ENCODE peak calls at places on chromosomes 4 and X, in five cellular contexts. Z is endothelial cell of umbilical vein, X is neural progenitor cell, R is IMR-90, L is fibroblast of lung. O is an unnamed sample.
A peak's percentile ranks its signal among the peaks of the same experiment; 100 is the strongest.

GRCh38 chr4:127868196-127868595 is 12.5 kb upstream of the PLK4 start:
- DNase-seq in Z (no peak), X (no peak), R (peak; percentile 55), L (no peak), O (no peak)

GRCh38 chr4:59647011-59647410 is 1553.1 kb upstream of the ADGRL3 start:
- DNase-seq in Z (no peak), X (no peak), R (no peak), L (no peak), O (no peak)

GRCh38 chrX:101659601-101660063 is at the start of gene ARMCX2:
- DNase-seq in Z (peak; percentile 61), X (peak; percentile 64), R (peak; percentile 69), L (peak; percentile 71), O (no peak)

GRCh38 chrX:150253946-150254615 is 109.0 kb upstream of the MAMLD1 start:
- DNase-seq in Z (no peak), X (no peak), R (no peak), L (no peak), O (no peak)

GRCh38 chr4:155489261-155489660 is 112.5 kb upstream of the MAP9 start:
- DNase-seq in Z (no peak), X (no peak), R (peak; percentile 13), L (no peak), O (no peak)

GRCh38 chrX:50644496-50644895 is 169.5 kb downstream of the SHROOM4 start:
- DNase-seq in Z (no peak), X (no peak), R (no peak), L (no peak), O (no peak)

GRCh38 chr4:8281519-8282133 is 12.1 kb downstream of the HTRA3 start:
- DNase-seq in Z (no peak), X (no peak), R (peak; percentile 74), L (peak; percentile 96), O (no peak)

GRCh38 chrX:115226929-115227328 is 7.0 kb downstream of the LRCH2 start:
- DNase-seq in Z (peak; percentile 17), X (peak; percentile 69), R (peak; percentile 28), L (peak; percentile 38), O (peak; percentile 71)

GRCh38 chrX:86133761-86134160 is 14.5 kb upstream of the DACH2 start:
- DNase-seq in Z (peak; percentile 4), X (no peak), R (peak; percentile 34), L (peak; percentile 43), O (peak; percentile 67)

GRCh38 chrX:138754861-138755260 is 43.3 kb upstream of the FGF13 start:
- DNase-seq in Z (no peak), X (no peak), R (no peak), L (no peak), O (no peak)

GRCh38 chr4:183571350-183572076 is 66.7 kb downstream of the ING2 start:
- DNase-seq in Z (no peak), X (no peak), R (peak; percentile 52), L (peak; percentile 54), O (no peak)

DNA sequence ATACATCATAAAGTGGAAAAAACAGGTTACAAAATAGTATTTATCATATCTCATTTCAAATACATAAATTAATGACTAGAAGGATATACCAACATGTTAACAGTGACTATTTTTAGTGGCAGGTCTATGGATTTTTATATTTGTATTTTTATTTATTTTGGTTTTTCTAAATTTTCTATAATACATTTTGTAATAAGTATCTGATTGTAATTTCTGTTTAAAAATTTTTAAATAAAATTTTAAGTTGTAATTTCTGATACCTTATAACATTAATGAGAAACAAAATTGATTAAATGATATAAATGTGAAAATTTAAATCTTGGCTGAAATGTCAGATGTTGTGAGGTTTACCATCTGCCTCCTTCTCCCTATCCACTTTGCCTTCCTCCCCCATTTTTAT is 2.5 kb downstream of the NONO start:
- DNase-seq in Z (no peak), X (no peak), R (no peak), L (no peak), O (no peak)
- H4K20me1 ChIP-seq in Z (peaks cover 3% of the 10 kb centered on the region), X (peaks cover 70% of the 10 kb centered on the region), R (peaks cover 51% of the 10 kb centered on the region), L (no peaks in the 10 kb centered on the region), O (peaks cover 5% of the 10 kb centered on the region)

GRCh38 chr4:54054501-54054900 is 9.9 kb downstream of the CHIC2 start:
- DNase-seq in Z (no peak), X (peak; percentile 8), R (no peak), L (no peak), O (no peak)
- H4K20me1 ChIP-seq in Z (peaks cover 40% of the 10 kb centered on the region), X (peaks cover 25% of the 10 kb centered on the region), R (peaks cover 81% of the 10 kb centered on the region), L (no peaks in the 10 kb centered on the region), O (peaks cover 26% of the 10 kb centered on the region)

GRCh38 chr4:53592128-53592527 is 842 bp upstream of the LNX1 start:
- DNase-seq in Z (peak; percentile 13), X (no peak), R (peak; percentile 13), L (peak; percentile 14), O (no peak)

GRCh38 chr4:53595823-53596222 is 4.5 kb upstream of the LNX1 start:
- DNase-seq in Z (no peak), X (no peak), R (no peak), L (no peak), O (no peak)

GRCh38 chr4:53595204-53595603 is 3.9 kb upstream of the LNX1 start:
- DNase-seq in Z (no peak), X (no peak), R (no peak), L (no peak), O (no peak)

GRCh38 chr4:53592686-53593641 is 1.7 kb upstream of the LNX1 start:
- DNase-seq in Z (peak; percentile 46), X (peak; percentile 57), R (no peak), L (no peak), O (no peak)

GRCh38 chr4:53593765-53594164 is 2.5 kb upstream of the LNX1 start:
- DNase-seq in Z (no peak), X (no peak), R (no peak), L (no peak), O (no peak)
- H4K20me1 ChIP-seq in Z (no peaks in the 10 kb centered on the region), X (no peaks in the 10 kb centered on the region), R (no peaks in the 10 kb centered on the region), L (no peaks in the 10 kb centered on the region), O (no peaks in the 10 kb centered on the region)

GRCh38 chr4:970854-971520 is 2.4 kb downstream of the DGKQ start:
- DNase-seq in Z (no peak), X (no peak), R (no peak), L (no peak), O (no peak)

GRCh38 chr4:968221-968620 is 5.1 kb downstream of the DGKQ start:
- DNase-seq in Z (no peak), X (no peak), R (no peak), L (no peak), O (no peak)

GRCh38 chr4:967113-968104 is 6.0 kb downstream of the DGKQ start:
- DNase-seq in Z (no peak), X (peak; percentile 39), R (no peak), L (no peak), O (no peak)

GRCh38 chr4:970046-970745 is 3.2 kb downstream of the DGKQ start:
- DNase-seq in Z (no peak), X (no peak), R (no peak), L (no peak), O (no peak)

GRCh38 chr4:968621-969394 is 4.6 kb downstream of the DGKQ start:
- DNase-seq in Z (no peak), X (no peak), R (no peak), L (no peak), O (no peak)
- H4K20me1 ChIP-seq in Z (no peaks in the 10 kb centered on the region), X (peaks cover 34% of the 10 kb centered on the region), R (peaks cover 32% of the 10 kb centered on the region), L (no peaks in the 10 kb centered on the region), O (peaks cover 12% of the 10 kb centered on the region)

GRCh38 chrX:74603040-74603439 is 11.4 kb downstream of the RLIM start:
- DNase-seq in Z (no peak), X (no peak), R (no peak), L (no peak), O (no peak)
- H4K20me1 ChIP-seq in Z (no peaks in the 10 kb centered on the region), X (peaks cover 56% of the 10 kb centered on the region), R (peaks cover 34% of the 10 kb centered on the region), L (peaks cover 2% of the 10 kb centered on the region), O (no peaks in the 10 kb centered on the region)

GRCh38 chrX:125895518-125895917 is 270.6 kb downstream of the DCAF12L2 start:
- DNase-seq in Z (no peak), X (no peak), R (no peak), L (no peak), O (no peak)
- H4K20me1 ChIP-seq in Z (no peaks in the 10 kb centered on the region), X (no peaks in the 10 kb centered on the region), R (no peaks in the 10 kb centered on the region), L (no peaks in the 10 kb centered on the region), O (no peaks in the 10 kb centered on the region)

GRCh38 chrX:129450123-129450522 is 73.2 kb downstream of the SMARCA1 start:
- DNase-seq in Z (no peak), X (no peak), R (no peak), L (no peak), O (no peak)

GRCh38 chrX:129449141-129449540 is 74.1 kb downstream of the SMARCA1 start:
- DNase-seq in Z (no peak), X (no peak), R (no peak), L (no peak), O (peak; percentile 42)

DNA sequence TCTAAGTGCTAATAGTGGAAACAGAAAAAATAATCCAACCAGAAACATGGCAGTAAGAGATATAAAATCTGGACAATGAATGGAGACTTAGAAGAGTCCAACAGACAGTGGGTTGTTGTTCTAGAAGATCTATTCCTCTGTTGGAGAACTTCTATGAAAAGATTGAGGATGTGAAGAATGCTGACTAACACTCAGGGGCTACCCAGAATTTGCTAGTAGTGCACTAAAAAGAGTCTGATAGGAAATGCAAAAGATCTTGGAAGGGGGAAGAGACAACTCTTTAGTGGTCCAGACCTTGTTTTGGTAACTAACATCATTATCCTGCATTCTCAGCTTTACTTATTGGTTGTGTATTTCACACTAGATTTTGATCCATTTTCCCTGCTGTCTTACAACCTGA is 77.9 kb downstream of the SMARCA1 start:
- DNase-seq in Z (no peak), X (no peak), R (no peak), L (no peak), O (no peak)
- H4K20me1 ChIP-seq in Z (no peaks in the 10 kb centered on the region), X (no peaks in the 10 kb centered on the region), R (no peaks in the 10 kb centered on the region), L (no peaks in the 10 kb centered on the region), O (no peaks in the 10 kb centered on the region)

DNA sequence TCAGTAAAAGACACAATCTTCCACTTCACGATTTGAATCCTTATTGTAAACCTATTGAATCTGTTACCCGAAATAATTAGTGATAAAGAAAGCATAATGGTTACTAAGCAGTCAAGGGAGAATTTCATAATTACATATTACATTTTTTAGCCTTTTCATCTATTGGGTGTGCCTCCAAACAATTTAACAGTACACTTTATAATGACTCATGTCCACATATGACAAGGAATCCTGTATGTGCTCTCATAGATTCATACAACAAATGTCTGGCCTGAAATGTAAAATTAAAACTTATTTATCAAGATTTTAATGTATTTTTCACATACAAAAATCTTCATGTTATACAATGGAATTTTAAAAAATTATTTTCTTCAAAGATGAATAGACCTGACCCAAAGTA is 39.4 kb downstream of the PPP3CA start:
- DNase-seq in Z (no peak), X (no peak), R (no peak), L (peak; percentile 21), O (no peak)
- H4K20me1 ChIP-seq in Z (peaks cover 4% of the 10 kb centered on the region), X (peaks cover 26% of the 10 kb centered on the region), R (peaks cover 16% of the 10 kb centered on the region), L (no peaks in the 10 kb centered on the region), O (peaks cover 12% of the 10 kb centered on the region)

GRCh38 chr4:2489081-2489805 is 20.3 kb downstream of the RNF4 start:
- DNase-seq in Z (no peak), X (no peak), R (no peak), L (no peak), O (no peak)
- H4K20me1 ChIP-seq in Z (peaks cover 15% of the 10 kb centered on the region), X (peaks cover 97% of the 10 kb centered on the region), R (peaks cover 83% of the 10 kb centered on the region), L (no peaks in the 10 kb centered on the region), O (peaks cover 79% of the 10 kb centered on the region)

O was measured in Karpas-422.